ENCODE peak calls at places on chromosome 6, in five cellular contexts. Z is dorsolateral prefrontal cortex; I is iris pigment epithelial cell; N is aorta; Q is activated CD4-positive, alpha-beta memory T cell treated with anti-CD3 and anti-CD28 coated beads, Interleukin-2, amount 10 ng/mL, durations not matched to agents 7 days and 5 days. Y is an unnamed sample.

GRCh38 chr6:125577263-125577662 is 172.2 kb upstream of the HEY2 start:
- DNase-seq in I (no peak), Q (no peak), N (no peak), Z (no peak), Y (no peak)

GRCh38 chr6:5180636-5181035 is 80.1 kb downstream of the LYRM4 start:
- DNase-seq in N (no peak), I (no peak), Z (no peak), Q (no peak), Y (no peak)

GRCh38 chr6:46983007-46983411 is 59.1 kb downstream of the ADGRF1 start:
- DNase-seq in N (no peak), I (no peak), Z (no peak), Q (no peak), Y (no peak)

GRCh38 chr6:119325559-119326240 is 23.9 kb downstream of the MAN1A1 start:
- DNase-seq in Q (no peak), I (no peak), N (no peak), Z (no peak), Y (no peak)

GRCh38 chr6:15330174-15330934 is 84.5 kb downstream of the JARID2 start:
- DNase-seq in N (no peak), Z (no peak), I (peak; percentile 63), Q (peak; percentile 35), Y (no peak)

GRCh38 chr6:24858154-24858801 is 59.6 kb upstream of the ARMH2 start:
- DNase-seq in I (peak; percentile 7), Z (no peak), Q (peak; percentile 70), N (no peak), Y (no peak)

GRCh38 chr6:163301721-163302635 is 112.5 kb upstream of the QKI start:
- DNase-seq in I (no peak), N (no peak), Z (no peak), Q (no peak), Y (no peak)

GRCh38 chr6:36655073-36655847 is 23.3 kb upstream of the CDKN1A start:
- DNase-seq in Z (no peak), Q (no peak), I (no peak), N (no peak), Y (no peak)

GRCh38 chr6:125066140-125066539 is 87.4 kb upstream of the TPD52L1 start:
- DNase-seq in Z (no peak), N (no peak), Q (no peak), I (no peak), Y (no peak)